ENCODE peak calls at places on chromosomes 3 and 15, in six cellular contexts. S is A172; B is activated naive CD4-positive, alpha-beta T cell treated with anti-CD3 and anti-CD28 coated beads for 36 hours; G is posterior vena cava; I is astrocyte of the spinal cord; V is H1. C is an unnamed sample.

GRCh38 chr3:171365489-171365888 is 94.7 kb downstream of the TNIK start:
- DNase-seq in B (no peak), G (no peak), S (no peak), I (no peak), V (no peak), C (no peak)

GRCh38 chr3:47685037-47685436 is 96.7 kb downstream of the SMARCC1 start:
- DNase-seq in I (peak; percentile 30), B (no peak), G (no peak), V (no peak), S (peak; percentile 16), C (no peak)

GRCh38 chr3:185960518-185961288 is 22.9 kb upstream of the TRA2B start:
- DNase-seq in S (no peak), B (peak; percentile 26), I (no peak), V (no peak), G (no peak), C (no peak)

GRCh38 chr3:24495334-24495994 is 814 bp upstream of the THRB start:
- DNase-seq in G (peak; percentile 81), V (no peak), B (no peak), I (no peak), S (no peak), C (peak; percentile 53)

GRCh38 chr3:126117212-126117611 is 33.3 kb upstream of the SLC41A3 start:
- DNase-seq in V (no peak), B (no peak), G (peak; percentile 42), S (no peak), I (no peak), C (peak; percentile 8)

GRCh38 chr3:38739396-38739689 is 76.7 kb downstream of the SCN10A start:
- DNase-seq in I (no peak), S (no peak), G (no peak), B (no peak), V (no peak), C (no peak)

GRCh38 chr15:93056836-93057235 is 32.2 kb downstream of the RGMA start:
- DNase-seq in I (no peak), S (no peak), V (no peak), G (no peak), B (no peak), C (no peak)

GRCh38 chr3:186694288-186695032 is 22.7 kb upstream of the KNG1 start:
- DNase-seq in S (no peak), G (no peak), I (no peak), B (no peak), V (no peak), C (no peak)

GRCh38 chr3:128494152-128494650 is 1.2 kb upstream of the GATA2 start:
- DNase-seq in S (no peak), V (no peak), G (no peak), B (no peak), I (no peak), C (no peak)

GRCh38 chr3:6449099-6449498 is 411.8 kb upstream of the GRM7 start:
- DNase-seq in V (no peak), B (no peak), I (peak; percentile 10), S (peak; percentile 27), G (no peak), C (no peak)

GRCh38 chr3:63857311-63857710 is 6.3 kb downstream of the THOC7 start:
- DNase-seq in V (no peak), G (no peak), B (no peak), S (no peak), I (peak; percentile 22), C (no peak)

GRCh38 chr3:77313843-77314242 is 273.9 kb downstream of the ROBO2 start:
- DNase-seq in S (no peak), I (no peak), V (no peak), B (no peak), G (no peak), C (no peak)

GRCh38 chr3:139509631-139510030 is 29.9 kb downstream of the RBP1 start:
- DNase-seq in V (no peak), S (no peak), I (no peak), G (no peak), B (no peak), C (no peak)

GRCh38 chr3:15932348-15933300 is 134.8 kb upstream of the ANKRD28 start:
- DNase-seq in V (no peak), B (no peak), I (no peak), S (no peak), G (no peak), C (no peak)

GRCh38 chr3:67947808-67948508 is 293.5 kb upstream of the SUCLG2 start:
- DNase-seq in G (no peak), S (peak; percentile 35), V (peak; percentile 23), B (peak; percentile 74), I (no peak), C (no peak)

GRCh38 chr15:64004582-64004981 is 41.7 kb downstream of the DAPK2 start:
- DNase-seq in V (no peak), B (no peak), G (no peak), I (no peak), S (peak; percentile 94), C (no peak)

GRCh38 chr3:45029661-45030060 is 3.6 kb downstream of the CLEC3B start:
- DNase-seq in V (no peak), G (no peak), I (peak; percentile 82), S (no peak), B (no peak), C (no peak)

GRCh38 chr3:113035387-113035982 is 44.7 kb downstream of the GTPBP8 start:
- DNase-seq in B (peak; percentile 48), V (no peak), G (no peak), S (peak; percentile 60), I (peak; percentile 52), C (no peak)

GRCh38 chr15:49991587-49991986 is 127.4 kb downstream of the ATP8B4 start:
- DNase-seq in G (no peak), B (no peak), I (no peak), V (no peak), S (no peak), C (no peak)

GRCh38 chr15:59862191-59863155 is 141.6 kb upstream of the FOXB1 start:
- DNase-seq in I (no peak), V (no peak), B (no peak), S (no peak), G (no peak), C (no peak)

GRCh38 chr15:59565299-59565698 is 46.3 kb upstream of the GCNT3 start:
- DNase-seq in V (no peak), S (no peak), G (no peak), I (no peak), B (no peak), C (no peak)

GRCh38 chr15:88745075-88745474 is 58.2 kb upstream of the ACAN start:
- DNase-seq in G (no peak), I (no peak), B (no peak), V (no peak), S (no peak), C (no peak)

GRCh38 chr3:10645800-10646199 is 140.4 kb upstream of the ATP2B2 start:
- DNase-seq in V (no peak), B (no peak), I (no peak), G (peak; percentile 52), S (no peak), C (no peak)

GRCh38 chr3:99315896-99316295 is 322.5 kb upstream of the COL8A1 start:
- DNase-seq in I (peak; percentile 31), G (no peak), V (no peak), B (no peak), S (peak; percentile 25), C (no peak)

GRCh38 chr15:31268911-31269784 is 57.5 kb upstream of the KLF13 start:
- DNase-seq in G (peak; percentile 41), S (no peak), B (no peak), I (no peak), V (no peak), C (no peak)

GRCh38 chr15:40093224-40093842 is 15.3 kb downstream of the BMF start:
- DNase-seq in G (peak; percentile 47), V (no peak), B (no peak), I (no peak), S (peak; percentile 51), C (no peak)

GRCh38 chr3:127140501-127141460 is 52.1 kb upstream of the PRR23E start:
- DNase-seq in I (no peak), S (no peak), V (no peak), B (no peak), G (no peak), C (no peak)

GRCh38 chr15:89097313-89097712 is 9.1 kb downstream of the ABHD2 start:
- DNase-seq in S (no peak), V (no peak), I (no peak), G (no peak), B (no peak), C (no peak)

GRCh38 chr15:26214290-26214689 is 351.2 kb upstream of the ATP10A start:
- DNase-seq in I (no peak), S (no peak), G (no peak), V (no peak), B (no peak), C (no peak)

GRCh38 chr15:74642724-74643367 is 27.2 kb downstream of the CLK3 start:
- DNase-seq in V (no peak), S (no peak), G (no peak), I (peak; percentile 63), B (no peak), C (no peak)

GRCh38 chr15:39828374-39828931 is 45.8 kb upstream of the FSIP1 start:
- DNase-seq in I (peak; percentile 83), B (no peak), S (no peak), V (no peak), G (no peak), C (no peak)

GRCh38 chr3:170257145-170257544 is 34.9 kb downstream of the PRKCI start:
- DNase-seq in V (no peak), I (no peak), B (peak; percentile 58), G (no peak), S (no peak), C (no peak)

GRCh38 chr15:52528465-52529288 is at the start of gene MYO5A:
- DNase-seq in I (peak; percentile 74), S (peak; percentile 48), G (peak; percentile 93), V (peak; percentile 34), B (peak; percentile 81), C (peak; percentile 95)

GRCh38 chr15:57320543-57321220 is 55.6 kb upstream of the CGNL1 start:
- DNase-seq in V (no peak), G (peak; percentile 84), B (no peak), S (no peak), I (peak; percentile 84), C (peak; percentile 48)

GRCh38 chr15:63232943-63233342 is 43.5 kb downstream of the RAB8B start:
- DNase-seq in G (no peak), S (no peak), B (no peak), I (no peak), V (no peak), C (no peak)

GRCh38 chr15:38002883-38003477 is 68.5 kb downstream of the TMCO5A start:
- DNase-seq in S (peak; percentile 53), B (peak; percentile 38), G (peak; percentile 81), V (peak; percentile 27), I (peak; percentile 83), C (peak; percentile 79)

GRCh38 chr3:98744283-98744682 is 18.9 kb upstream of the ST3GAL6 start:
- DNase-seq in V (no peak), S (no peak), I (no peak), B (no peak), G (no peak), C (no peak)

GRCh38 chr15:43249699-43250203 is 17.0 kb downstream of the TGM5 start:
- DNase-seq in B (peak; percentile 25), I (peak; percentile 92), V (no peak), S (peak; percentile 96), G (no peak), C (no peak)

GRCh38 chr3:70990190-70990589 is 593.3 kb downstream of the FOXP1 start:
- DNase-seq in B (no peak), G (no peak), V (no peak), I (no peak), S (peak; percentile 6), C (no peak)

C was measured in upper lobe of left lung.